ENCODE peak calls at places on chromosome 5, in eight cellular contexts. One of them, this sample, is unnamed. For H3K4me1, the result is how much of the 10 kb centered on the place peaks cover.

GRCh38 chr5:43034591-43034968 is 5.5 kb downstream of the ANXA2R start:
- DNase-seq in upper lobe of left lung: no peak
- DNase-seq in right lobe of liver: no peak
- DNase-seq in fibroblast of lung: peak
- DNase-seq in IMR-90: peak
- DNase-seq in MM.1S: no peak
- DNase-seq in lung: no peak
- DNase-seq in heart left ventricle: no peak
- DNase-seq in this sample: no peak

GRCh38 chr5:81537905-81538535 is 144.1 kb upstream of the ACOT12 start:
- DNase-seq in upper lobe of left lung: no peak
- DNase-seq in right lobe of liver: no peak
- DNase-seq in fibroblast of lung: no peak
- DNase-seq in IMR-90: no peak
- DNase-seq in MM.1S: no peak
- DNase-seq in lung: no peak
- DNase-seq in heart left ventricle: no peak
- DNase-seq in this sample: no peak

GRCh38 chr5:80192507-80193241 is 63.2 kb downstream of the SERINC5 start:
- DNase-seq in upper lobe of left lung: no peak
- DNase-seq in right lobe of liver: no peak
- DNase-seq in fibroblast of lung: peak
- DNase-seq in IMR-90: peak
- DNase-seq in MM.1S: no peak
- DNase-seq in lung: no peak
- DNase-seq in heart left ventricle: no peak
- DNase-seq in this sample: no peak

GRCh38 chr5:50968296-50969206 is 302.1 kb downstream of the PARP8 start:
- DNase-seq in upper lobe of left lung: no peak
- DNase-seq in right lobe of liver: no peak
- DNase-seq in fibroblast of lung: no peak
- DNase-seq in IMR-90: no peak
- DNase-seq in MM.1S: no peak
- DNase-seq in lung: no peak
- DNase-seq in heart left ventricle: no peak
- DNase-seq in this sample: no peak

GRCh38 chr5:39256472-39256871 is 37.1 kb upstream of the FYB1 start:
- DNase-seq in upper lobe of left lung: no peak
- DNase-seq in right lobe of liver: no peak
- DNase-seq in fibroblast of lung: peak
- DNase-seq in IMR-90: peak
- DNase-seq in MM.1S: no peak
- DNase-seq in lung: no peak
- DNase-seq in heart left ventricle: no peak
- DNase-seq in this sample: no peak

GRCh38 chr5:5005351-5005750 is 134.8 kb upstream of the ADAMTS16 start:
- DNase-seq in upper lobe of left lung: no peak
- DNase-seq in right lobe of liver: no peak
- DNase-seq in fibroblast of lung: no peak
- DNase-seq in IMR-90: no peak
- DNase-seq in MM.1S: no peak
- DNase-seq in lung: no peak
- DNase-seq in heart left ventricle: no peak
- DNase-seq in this sample: no peak

GRCh38 chr5:94849821-94850736 is 231.6 kb downstream of the SLF1 start:
- DNase-seq in upper lobe of left lung: no peak
- DNase-seq in right lobe of liver: no peak
- DNase-seq in fibroblast of lung: peak
- DNase-seq in IMR-90: peak
- DNase-seq in MM.1S: peak
- DNase-seq in lung: no peak
- DNase-seq in heart left ventricle: no peak
- DNase-seq in this sample: no peak

GRCh38 chr5:179313849-179314521 is 31.3 kb downstream of the ADAMTS2 start:
- DNase-seq in upper lobe of left lung: peak
- DNase-seq in right lobe of liver: peak
- DNase-seq in fibroblast of lung: peak
- DNase-seq in IMR-90: peak
- DNase-seq in MM.1S: no peak
- DNase-seq in lung: peak
- DNase-seq in heart left ventricle: peak
- DNase-seq in this sample: peak

GRCh38 chr5:60522299-60522915 is 177.6 kb downstream of the DEPDC1B start:
- DNase-seq in upper lobe of left lung: no peak
- DNase-seq in right lobe of liver: no peak
- DNase-seq in fibroblast of lung: peak
- DNase-seq in IMR-90: peak
- DNase-seq in MM.1S: peak
- DNase-seq in lung: no peak
- DNase-seq in heart left ventricle: no peak
- DNase-seq in this sample: no peak

GRCh38 chr5:96861044-96861443 is 15.3 kb upstream of the ERAP2 start:
- DNase-seq in upper lobe of left lung: no peak
- DNase-seq in right lobe of liver: no peak
- DNase-seq in fibroblast of lung: no peak
- DNase-seq in IMR-90: no peak
- DNase-seq in MM.1S: no peak
- DNase-seq in lung: no peak
- DNase-seq in heart left ventricle: no peak
- DNase-seq in this sample: no peak

GRCh38 chr5:10825897-10826644 is 65.0 kb upstream of the DAP start:
- DNase-seq in upper lobe of left lung: no peak
- DNase-seq in right lobe of liver: no peak
- DNase-seq in fibroblast of lung: no peak
- DNase-seq in IMR-90: no peak
- DNase-seq in MM.1S: peak
- DNase-seq in lung: no peak
- DNase-seq in heart left ventricle: no peak
- DNase-seq in this sample: no peak

GRCh38 chr5:172175263-172175719 is 12.7 kb downstream of the STK10 start:
- DNase-seq in upper lobe of left lung: peak
- DNase-seq in right lobe of liver: peak
- DNase-seq in fibroblast of lung: no peak
- DNase-seq in IMR-90: no peak
- DNase-seq in MM.1S: peak
- DNase-seq in lung: peak
- DNase-seq in heart left ventricle: peak
- DNase-seq in this sample: peak

GRCh38 chr5:39427633-39428032 is 2.9 kb upstream of the DAB2 start:
- DNase-seq in upper lobe of left lung: no peak
- DNase-seq in right lobe of liver: no peak
- DNase-seq in fibroblast of lung: no peak
- DNase-seq in IMR-90: no peak
- DNase-seq in MM.1S: no peak
- DNase-seq in lung: no peak
- DNase-seq in heart left ventricle: no peak
- DNase-seq in this sample: no peak

DNA sequence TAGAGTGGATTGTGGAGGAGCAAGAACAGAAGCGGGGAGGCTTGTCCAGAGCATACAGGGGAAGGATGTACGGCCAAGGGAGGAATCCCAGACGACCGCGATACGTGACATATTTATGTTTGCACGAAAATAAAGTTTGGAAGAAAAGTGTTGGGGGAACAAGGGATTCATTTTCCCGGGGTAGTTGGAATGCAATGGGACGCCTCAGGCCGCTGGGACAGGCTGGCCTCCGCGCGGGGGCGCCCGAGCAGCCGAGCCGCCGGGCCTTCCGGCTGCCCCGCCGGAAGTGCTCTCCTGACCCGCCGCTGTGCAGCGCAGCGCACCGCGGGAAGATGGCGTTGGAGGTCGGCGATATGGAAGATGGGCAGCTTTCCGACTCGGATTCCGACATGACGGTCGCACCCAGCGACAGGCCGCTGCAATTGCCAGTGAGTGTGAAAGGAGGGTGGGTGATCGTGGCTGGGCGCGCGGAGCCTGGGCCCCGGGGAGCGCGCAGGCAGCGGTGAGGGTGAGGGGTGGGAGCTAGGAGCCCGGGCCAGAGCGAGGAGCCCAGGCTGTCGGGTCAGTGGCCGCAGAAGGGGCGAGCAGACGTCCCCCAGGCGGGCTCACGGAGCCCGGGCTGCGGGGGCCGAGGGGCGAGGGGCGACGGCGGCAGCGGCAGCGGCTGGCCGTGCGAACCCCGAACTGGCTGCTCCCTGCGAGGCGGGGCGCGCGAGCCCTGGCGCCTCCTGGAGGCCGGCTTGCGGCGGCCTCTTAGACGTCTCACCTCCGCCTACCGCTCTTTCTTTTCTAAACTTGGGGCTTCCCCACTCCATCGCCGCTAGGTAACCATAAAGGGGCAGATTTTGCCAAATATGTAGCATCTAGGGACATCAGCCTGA is at the start of gene PHAX:
- DNase-seq in upper lobe of left lung: peak
- DNase-seq in right lobe of liver: peak
- DNase-seq in fibroblast of lung: peak
- DNase-seq in IMR-90: peak
- DNase-seq in MM.1S: peak
- DNase-seq in lung: peak
- DNase-seq in heart left ventricle: peak
- DNase-seq in this sample: peak
- H3K27ac ChIP-seq in upper lobe of left lung: peak
- H3K27ac ChIP-seq in right lobe of liver: peak
- H3K27ac ChIP-seq in fibroblast of lung: peak
- H3K27ac ChIP-seq in IMR-90: peak
- H3K27ac ChIP-seq in MM.1S: peak
- H3K27ac ChIP-seq in lung: peak
- H3K27ac ChIP-seq in heart left ventricle: peak
- H3K27ac ChIP-seq in this sample: no peak

GRCh38 chr5:57181151-57181550 is 7.3 kb downstream of the GPBP1 start:
- DNase-seq in upper lobe of left lung: no peak
- DNase-seq in right lobe of liver: no peak
- DNase-seq in fibroblast of lung: no peak
- DNase-seq in IMR-90: no peak
- DNase-seq in MM.1S: no peak
- DNase-seq in lung: no peak
- DNase-seq in heart left ventricle: no peak
- DNase-seq in this sample: no peak
- H3K4me1 ChIP-seq in upper lobe of left lung: half or more
- H3K4me1 ChIP-seq in right lobe of liver: under half
- H3K4me1 ChIP-seq in fibroblast of lung: under half
- H3K4me1 ChIP-seq in IMR-90: under half
- H3K4me1 ChIP-seq in MM.1S: under half
- H3K4me1 ChIP-seq in lung: under half
- H3K4me1 ChIP-seq in heart left ventricle: under half
- H3K4me1 ChIP-seq in this sample: under half

GRCh38 chr5:124056326-124057160 is 544.6 kb downstream of the CSNK1G3 start:
- DNase-seq in upper lobe of left lung: no peak
- DNase-seq in right lobe of liver: no peak
- DNase-seq in fibroblast of lung: peak
- DNase-seq in IMR-90: no peak
- DNase-seq in MM.1S: no peak
- DNase-seq in lung: peak
- DNase-seq in heart left ventricle: no peak
- DNase-seq in this sample: no peak
- H3K27ac ChIP-seq in upper lobe of left lung: no peak
- H3K27ac ChIP-seq in right lobe of liver: no peak
- H3K27ac ChIP-seq in fibroblast of lung: no peak
- H3K27ac ChIP-seq in IMR-90: no peak
- H3K27ac ChIP-seq in MM.1S: no peak
- H3K27ac ChIP-seq in lung: no peak
- H3K27ac ChIP-seq in heart left ventricle: no peak
- H3K27ac ChIP-seq in this sample: no peak

DNA sequence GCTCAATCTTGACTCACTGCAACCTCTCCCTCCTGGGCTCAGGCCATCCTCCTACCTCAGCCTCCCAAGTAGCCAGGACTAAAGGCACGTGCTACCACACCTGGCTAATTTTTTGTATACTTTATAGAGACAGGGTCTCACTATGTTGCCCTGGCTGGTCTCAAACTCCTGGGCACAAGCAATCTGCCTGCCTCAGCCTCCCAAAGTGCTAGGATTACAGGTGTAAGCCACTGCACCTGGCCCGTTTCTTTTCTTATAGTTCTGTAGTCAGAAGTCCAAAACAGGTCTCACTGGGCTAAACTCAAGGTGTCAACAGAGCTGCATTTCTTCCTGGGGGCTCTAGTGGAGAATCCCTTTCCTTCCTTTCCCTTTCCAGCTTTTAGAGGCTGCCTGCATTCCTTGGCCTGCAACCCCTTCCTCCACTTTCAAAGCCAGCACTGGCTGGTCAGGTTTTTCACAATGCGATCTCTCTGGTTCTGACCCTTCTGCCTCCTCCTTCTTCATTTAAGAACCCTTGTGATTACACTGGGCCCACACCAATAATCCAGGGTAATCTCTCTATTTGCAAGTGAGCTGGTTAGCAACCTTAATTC is 16.3 kb downstream of the IRF1 start:
- DNase-seq in upper lobe of left lung: no peak
- DNase-seq in right lobe of liver: no peak
- DNase-seq in fibroblast of lung: no peak
- DNase-seq in IMR-90: no peak
- DNase-seq in MM.1S: no peak
- DNase-seq in lung: no peak
- DNase-seq in heart left ventricle: no peak
- DNase-seq in this sample: no peak
- H3K4me1 ChIP-seq in upper lobe of left lung: under half
- H3K4me1 ChIP-seq in right lobe of liver: under half
- H3K4me1 ChIP-seq in fibroblast of lung: under half
- H3K4me1 ChIP-seq in IMR-90: under half
- H3K4me1 ChIP-seq in MM.1S: under half
- H3K4me1 ChIP-seq in lung: under half
- H3K4me1 ChIP-seq in heart left ventricle: under half
- H3K4me1 ChIP-seq in this sample: under half

This sample was measured in aorta.